ENCODE peak calls at places on chromosome 20, in four cellular contexts. G, W, M and U are unnamed samples.

GRCh38 chr20:49595811-49596545 is 28.0 kb upstream of the PTGIS start:
- DNase-seq in W (no peak), G (no peak), M (no peak), U (no peak)

GRCh38 chr20:17680128-17680835 is 1.8 kb downstream of the RRBP1 start:
- DNase-seq in M (peak; percentile 80), W (no peak), G (peak; percentile 27), U (peak; percentile 10)

GRCh38 chr20:11780765-11781369 is 136.8 kb upstream of the BTBD3 start:
- DNase-seq in M (no peak), G (no peak), W (no peak), U (no peak)

GRCh38 chr20:53036992-53037391 is 64.8 kb downstream of the TSHZ2 start:
- DNase-seq in G (no peak), M (no peak), W (no peak), U (no peak)

GRCh38 chr20:17967595-17968365 is 814 bp downstream of the SNX5 start:
- DNase-seq in W (no peak), G (no peak), M (no peak), U (no peak)

GRCh38 chr20:48695255-48695654 is 132.5 kb downstream of the PREX1 start:
- DNase-seq in W (no peak), G (no peak), M (no peak), U (no peak)

GRCh38 chr20:52493177-52493711 is 301.7 kb upstream of the ZFP64 start:
- DNase-seq in M (no peak), G (no peak), W (no peak), U (peak; percentile 25)

GRCh38 chr20:32449057-32449889 is 91.1 kb downstream of the ASXL1 start:
- DNase-seq in G (no peak), M (no peak), W (no peak), U (no peak)

GRCh38 chr20:18007534-18008292 is 38.9 kb downstream of the MGME1 start:
- DNase-seq in M (no peak), W (no peak), G (no peak), U (no peak)

GRCh38 chr20:19129976-19130612 is 82.3 kb upstream of the SLC24A3 start:
- DNase-seq in M (no peak), G (no peak), W (no peak), U (no peak)

GRCh38 chr20:36202891-36203338 is 33.4 kb upstream of the AAR2 start:
- DNase-seq in M (peak; percentile 51), G (peak; percentile 89), W (no peak), U (peak; percentile 89)

GRCh38 chr20:25020901-25021301 is 28.4 kb upstream of the APMAP start:
- DNase-seq in G (no peak), M (no peak), W (no peak), U (no peak)

GRCh38 chr20:15846446-15846845 is 726.8 kb downstream of the KIF16B start:
- DNase-seq in M (no peak), W (no peak), G (no peak), U (no peak)

GRCh38 chr20:9059931-9060330 is 9.0 kb upstream of the PLCB4 start:
- DNase-seq in G (no peak), M (no peak), W (no peak), U (no peak)

GRCh38 chr20:62282877-62283503 is 19.8 kb upstream of the ADRM1 start:
- DNase-seq in M (no peak), G (no peak), W (no peak), U (no peak)

GRCh38 chr20:62286493-62287064 is 16.2 kb upstream of the ADRM1 start:
- DNase-seq in M (no peak), W (no peak), G (no peak), U (no peak)

GRCh38 chr20:62285151-62285550 is 17.6 kb upstream of the ADRM1 start:
- DNase-seq in M (no peak), G (no peak), W (no peak), U (no peak)

GRCh38 chr20:62285722-62286121 is 17.1 kb upstream of the ADRM1 start:
- DNase-seq in G (no peak), M (no peak), W (no peak), U (no peak)

DNA sequence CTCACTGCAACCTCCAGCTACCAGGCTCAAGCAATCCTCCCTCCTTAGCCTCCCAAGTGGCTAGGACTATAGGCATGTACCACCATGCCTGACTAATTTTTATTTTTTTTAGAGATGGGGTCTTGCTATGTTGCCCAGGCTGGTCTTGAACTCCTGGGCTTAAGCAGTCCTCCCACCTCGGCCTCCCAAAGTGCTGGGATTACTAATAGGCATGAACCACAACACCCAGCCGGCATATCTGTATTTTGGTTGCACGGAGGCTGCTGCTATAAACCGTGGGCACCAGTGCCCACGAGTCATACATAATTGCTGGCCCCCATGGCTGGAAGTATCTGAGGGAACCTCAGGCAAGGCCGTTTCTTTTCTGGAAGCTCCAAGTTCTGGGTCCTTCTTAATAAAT is 18.3 kb upstream of the ADRM1 start:
- DNase-seq in W (no peak), G (no peak), M (no peak), U (no peak)
- TF ChIP-seq FOXM1 in W (no peak), G (no peak), M (no peak), U (no peak)

GRCh38 chr20:41513829-41514228 is 104.3 kb downstream of the CHD6 start:
- DNase-seq in G (no peak), M (no peak), W (no peak), U (no peak)
- TF ChIP-seq FOXM1 in G (no peak), M (no peak), W (no peak), U (no peak)

DNA sequence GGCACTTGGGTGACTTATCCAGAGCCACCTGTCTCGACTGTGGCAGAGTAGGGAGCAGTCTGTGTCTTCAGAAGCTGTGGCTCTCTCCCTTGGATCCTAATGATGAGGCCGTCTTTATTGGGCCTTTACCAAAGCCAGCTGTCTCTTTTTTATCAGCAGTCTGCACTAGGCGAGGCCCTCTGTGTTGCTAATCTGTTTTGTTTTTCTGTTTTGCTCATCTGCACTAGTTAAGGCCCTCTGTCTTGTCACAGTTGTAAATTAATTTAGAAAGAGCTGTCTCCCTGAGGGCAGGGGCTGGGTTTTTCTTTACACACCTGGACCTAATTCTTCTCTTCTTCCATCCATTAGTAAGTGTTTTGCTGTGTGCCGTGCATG is 45.0 kb downstream of the CDS2 start:
- DNase-seq in M (no peak), W (no peak), G (no peak), U (no peak)
- TF ChIP-seq FOXM1 in M (no peak), W (no peak), G (no peak), U (no peak)

DNA sequence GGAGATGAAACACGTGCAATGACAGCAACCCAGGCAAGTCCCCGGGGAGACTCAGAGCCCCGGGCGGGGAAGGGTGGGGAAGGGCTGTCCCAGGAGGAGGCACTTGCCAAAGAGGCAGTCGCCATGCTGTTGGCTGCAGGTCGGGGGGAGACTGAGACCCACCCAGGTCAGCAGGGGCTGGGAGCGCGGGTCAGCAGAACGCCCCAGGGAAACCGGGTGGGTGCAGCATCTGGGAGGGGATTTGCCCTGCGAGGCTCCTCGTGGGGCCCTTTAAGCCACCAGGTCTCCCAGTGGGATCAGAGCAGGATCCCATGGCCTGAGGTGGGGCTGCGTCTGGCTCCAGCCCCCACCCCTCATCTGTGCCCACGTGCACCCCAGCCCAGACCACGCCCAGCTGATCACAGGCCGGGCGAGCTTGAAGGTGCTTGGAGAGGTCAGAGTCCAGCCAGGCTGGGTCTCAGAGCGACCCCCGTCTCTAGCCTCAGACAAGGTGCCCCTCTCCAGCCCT is 65.5 kb downstream of the YTHDF1 start:
- DNase-seq in M (no peak), G (no peak), W (no peak), U (no peak)
- TF ChIP-seq FOXM1 in M (no peak), G (no peak), W (no peak), U (no peak)

DNA sequence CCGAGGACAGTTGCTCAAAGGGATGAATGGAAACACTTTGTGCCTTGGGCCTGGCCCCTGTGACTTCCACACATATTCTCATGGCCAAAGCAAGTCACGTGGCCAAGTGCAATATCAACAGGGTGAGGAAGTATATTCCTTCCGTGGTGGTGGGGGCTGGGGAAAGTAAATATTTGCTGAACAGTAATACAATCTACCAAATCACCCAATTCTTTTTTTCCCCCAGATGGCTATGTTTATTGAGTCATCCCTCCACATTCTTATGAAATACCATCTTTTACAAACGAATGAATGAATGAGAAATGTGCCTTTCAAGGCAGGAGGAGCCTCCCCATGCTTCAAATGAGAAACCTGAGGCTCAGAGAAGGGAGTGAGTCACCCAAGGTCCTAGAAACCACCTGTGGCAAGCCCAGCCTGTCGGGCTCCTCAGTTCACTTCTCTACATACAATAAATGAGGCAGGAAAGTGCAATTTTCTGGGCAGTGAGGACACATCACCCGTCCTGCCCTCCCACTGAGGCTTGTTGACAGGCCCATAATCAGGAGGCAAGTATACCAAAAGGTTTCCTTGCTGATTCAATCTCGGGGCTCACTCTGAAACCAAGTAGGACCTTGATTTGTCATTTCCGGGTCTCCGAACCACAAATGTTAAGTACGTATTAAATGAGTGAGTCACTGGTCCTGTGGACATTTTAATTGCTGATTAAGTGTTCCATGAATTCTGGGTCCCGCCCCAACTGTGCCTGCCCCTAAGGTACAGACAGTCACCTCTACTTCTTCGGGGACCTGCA is 25.3 kb upstream of the TOP1 start:
- DNase-seq in W (no peak), G (peak; percentile 61), M (peak; percentile 99), U (no peak)
- TF ChIP-seq FOXM1 in W (no peak), G (peak; percentile 11), M (no peak), U (no peak)